ENCODE peak calls at places on chromosome 22, in seven cellular contexts. P is HTR-8/SVneo; V is left cardiac atrium; S is pulmonary artery endothelial cell; E is memory B cell; A is left lobe of liver; R is activated T-cell treated with anti-CD3 and anti-CD28 coated beads, Interleukin-2, amount 50 U/mL, for 72 hours. U is an unnamed sample.

GRCh38 chr22:23256986-23257888 is 76.9 kb downstream of the BCR start:
- DNase-seq in P (no peak), V (peak), S (no peak), E (no peak), A (peak), R (no peak), U (no peak)

GRCh38 chr22:41768420-41768819 is 32.1 kb upstream of the CCDC134 start:
- DNase-seq in P (no peak), V (no peak), S (peak), E (no peak), A (no peak), R (no peak), U (peak)

GRCh38 chr22:22432479-22432878 is 76.1 kb downstream of the ZNF280B start:
- DNase-seq in P (no peak), V (no peak), S (no peak), E (no peak), A (no peak), R (no peak), U (no peak)

GRCh38 chr22:20761536-20761935 is 12.4 kb upstream of the SERPIND1 start:
- DNase-seq in P (no peak), V (no peak), S (no peak), E (no peak), A (no peak), R (no peak), U (no peak)

GRCh38 chr22:35021166-35021565 is 44.8 kb upstream of the ISX start:
- DNase-seq in P (no peak), V (no peak), S (no peak), E (no peak), A (no peak), R (no peak), U (no peak)

GRCh38 chr22:37237371-37238268 is 6.4 kb downstream of the RAC2 start:
- DNase-seq in P (no peak), V (no peak), S (no peak), E (no peak), A (no peak), R (no peak), U (peak)

GRCh38 chr22:28822930-28823481 is 22.6 kb upstream of the XBP1 start:
- DNase-seq in P (no peak), V (no peak), S (no peak), E (no peak), A (no peak), R (no peak), U (peak)

GRCh38 chr22:32044477-32044876 is 1.4 kb downstream of the SLC5A1 start:
- DNase-seq in P (no peak), V (no peak), S (no peak), E (no peak), A (no peak), R (no peak), U (no peak)

GRCh38 chr22:23849009-23850006 is 8.4 kb upstream of the SLC2A11 start:
- DNase-seq in P (peak), V (peak), S (no peak), E (peak), A (peak), R (peak), U (peak)

GRCh38 chr22:38927033-38927789 is 30.2 kb upstream of the APOBEC3A start:
- DNase-seq in P (no peak), V (peak), S (peak), E (peak), A (no peak), R (peak), U (peak)

GRCh38 chr22:45586651-45587405 is 84.1 kb downstream of the FBLN1 start:
- DNase-seq in P (no peak), V (peak), S (no peak), E (no peak), A (no peak), R (no peak), U (no peak)

U was measured in kidney tubule cell.